ENCODE peak calls at places on chromosomes 1 and 21, in ten cellular contexts. C is endothelial cell, T is Peyer's patch, A is GM10248, K is A549, J is tibial artery, N is breast epithelium, B is right lobe of liver, Q is foreskin fibroblast, R is GM12865. P is an unnamed sample.

GRCh38 chr1:234611153-234611798 is 1.3 kb upstream of the IRF2BP2 start:
- DNase-seq in C (no peak), T (no peak), A (peak; percentile 62), K (peak; percentile 92), J (no peak), N (no peak), B (no peak), Q (peak; percentile 82), R (peak; percentile 86), P (peak; percentile 75)

GRCh38 chr1:25912076-25912831 is 6.0 kb upstream of the STMN1 start:
- DNase-seq in C (no peak), T (no peak), A (no peak), K (peak; percentile 32), J (no peak), N (no peak), B (no peak), Q (peak; percentile 61), R (no peak), P (no peak)

GRCh38 chr1:98133151-98133550 is 212.3 kb upstream of the DPYD start:
- DNase-seq in C (no peak), T (no peak), A (no peak), K (no peak), J (no peak), N (no peak), B (no peak), Q (no peak), R (no peak), P (no peak)

GRCh38 chr21:29238967-29239289 is 59.8 kb upstream of the BACH1 start:
- DNase-seq in C (no peak), T (no peak), A (no peak), K (no peak), J (no peak), N (no peak), B (no peak), Q (peak; percentile 47), R (no peak), P (no peak)

GRCh38 chr1:41242645-41243171 is 602 bp upstream of the SCMH1 start:
- DNase-seq in C (no peak), T (no peak), A (no peak), K (no peak), J (no peak), N (no peak), B (no peak), Q (no peak), R (no peak), P (no peak)

GRCh38 chr1:23537296-23537993 is 6.4 kb upstream of the E2F2 start:
- DNase-seq in C (no peak), T (peak; percentile 75), A (no peak), K (no peak), J (no peak), N (no peak), B (no peak), Q (peak; percentile 40), R (no peak), P (no peak)

GRCh38 chr21:44666401-44667320 is at the start of gene KRTAP12-2:
- DNase-seq in C (no peak), T (no peak), A (no peak), K (no peak), J (no peak), N (no peak), B (no peak), Q (no peak), R (no peak), P (no peak)

GRCh38 chr1:16173447-16174260 is 17.8 kb upstream of the EPHA2 start:
- DNase-seq in C (no peak), T (peak; percentile 88), A (no peak), K (peak; percentile 91), J (no peak), N (peak; percentile 88), B (no peak), Q (peak; percentile 48), R (no peak), P (no peak)

GRCh38 chr21:45602106-45602505 is 41.4 kb upstream of the PCBP3 start:
- DNase-seq in C (no peak), T (peak; percentile 8), A (no peak), K (no peak), J (no peak), N (no peak), B (no peak), Q (no peak), R (no peak), P (no peak)

GRCh38 chr1:217403321-217403720 is 227.6 kb downstream of the GPATCH2 start:
- DNase-seq in C (no peak), T (no peak), A (no peak), K (no peak), J (no peak), N (no peak), B (no peak), Q (no peak), R (no peak), P (no peak)

GRCh38 chr1:169186106-169186505 is 79.6 kb downstream of the ATP1B1 start:
- DNase-seq in C (no peak), T (no peak), A (no peak), K (no peak), J (no peak), N (no peak), B (no peak), Q (no peak), R (no peak), P (no peak)

GRCh38 chr1:69230223-69230622 is 337.5 kb upstream of the LRRC7 start:
- DNase-seq in C (no peak), T (no peak), A (no peak), K (no peak), J (no peak), N (no peak), B (no peak), Q (no peak), R (no peak), P (no peak)

GRCh38 chr1:160169553-160170399 is 18.4 kb downstream of the ATP1A4 start:
- DNase-seq in C (no peak), T (no peak), A (peak; percentile 46), K (no peak), J (no peak), N (no peak), B (no peak), Q (no peak), R (peak; percentile 89), P (peak; percentile 38)

GRCh38 chr1:112395832-112396667 is at the start of gene CTTNBP2NL:
- DNase-seq in C (peak; percentile 95), T (peak; percentile 97), A (peak; percentile 93), K (peak; percentile 92), J (peak; percentile 98), N (peak; percentile 96), B (peak; percentile 97), Q (peak; percentile 94), R (peak; percentile 82), P (peak; percentile 88)
- TF ChIP-seq CTCF in C (no peak), T (no peak), A (no peak), K (no peak), J (no peak), N (no peak), B (no peak), Q (no peak), R (no peak), P (no peak)

GRCh38 chr1:206887701-206888100 is 9.5 kb upstream of the IL24 start:
- DNase-seq in C (no peak), T (no peak), A (no peak), K (no peak), J (no peak), N (no peak), B (no peak), Q (no peak), R (no peak), P (no peak)

GRCh38 chr1:206886831-206887230 is 10.4 kb upstream of the IL24 start:
- DNase-seq in C (no peak), T (no peak), A (no peak), K (no peak), J (no peak), N (no peak), B (no peak), Q (no peak), R (no peak), P (no peak)

GRCh38 chr1:206883876-206884275 is 13.4 kb upstream of the IL24 start:
- DNase-seq in C (no peak), T (no peak), A (no peak), K (no peak), J (no peak), N (no peak), B (no peak), Q (no peak), R (no peak), P (no peak)

GRCh38 chr1:206883160-206883559 is 14.1 kb upstream of the IL24 start:
- DNase-seq in C (no peak), T (no peak), A (no peak), K (no peak), J (no peak), N (no peak), B (no peak), Q (no peak), R (no peak), P (no peak)

GRCh38 chr1:206885341-206886060 is 11.7 kb upstream of the IL24 start:
- DNase-seq in C (no peak), T (no peak), A (no peak), K (no peak), J (no peak), N (no peak), B (no peak), Q (no peak), R (no peak), P (no peak)
- TF ChIP-seq CTCF in C (no peak), T (no peak), A (no peak), K (no peak), J (no peak), N (no peak), B (no peak), Q (no peak), R (no peak), P (no peak)

GRCh38 chr1:37946703-37947360 is at the start of gene INPP5B:
- DNase-seq in C (peak; percentile 80), T (peak; percentile 95), A (peak; percentile 92), K (peak; percentile 84), J (peak; percentile 93), N (peak; percentile 57), B (peak; percentile 90), Q (peak; percentile 80), R (peak; percentile 93), P (peak; percentile 91)
- TF ChIP-seq CTCF in C (no peak), T (peak; percentile 29), A (no peak), K (no peak), J (peak; percentile 19), N (peak; percentile 14), B (no peak), Q (no peak), R (no peak), P (no peak)

GRCh38 chr21:33479679-33480480 is at the start of gene TMEM50B:
- DNase-seq in C (peak; percentile 96), T (peak; percentile 98), A (peak; percentile 98), K (peak; percentile 90), J (peak; percentile 91), N (peak; percentile 96), B (peak; percentile 98), Q (peak; percentile 97), R (peak; percentile 98), P (peak; percentile 99)

GRCh38 chr21:33478182-33478581 is 1.6 kb downstream of the TMEM50B start:
- DNase-seq in C (no peak), T (no peak), A (no peak), K (no peak), J (no peak), N (no peak), B (no peak), Q (no peak), R (no peak), P (no peak)

GRCh38 chr21:33480481-33481103 is 818 bp upstream of the TMEM50B start:
- DNase-seq in C (no peak), T (no peak), A (no peak), K (no peak), J (no peak), N (no peak), B (no peak), Q (no peak), R (no peak), P (no peak)

GRCh38 chr21:33477066-33477465 is 2.7 kb downstream of the TMEM50B start:
- DNase-seq in C (no peak), T (no peak), A (no peak), K (no peak), J (no peak), N (no peak), B (no peak), Q (no peak), R (no peak), P (no peak)

GRCh38 chr21:33478858-33479678 is 706 bp downstream of the TMEM50B start:
- DNase-seq in C (peak; percentile 43), T (peak; percentile 60), A (peak; percentile 65), K (peak; percentile 18), J (no peak), N (no peak), B (peak; percentile 53), Q (peak; percentile 29), R (peak; percentile 67), P (peak; percentile 76)
- TF ChIP-seq CTCF in C (no peak), T (no peak), A (no peak), K (no peak), J (no peak), N (no peak), B (peak; percentile 17), Q (peak; percentile 12), R (peak; percentile 23), P (peak; percentile 24)